ENCODE peak calls at places on chromosomes 4 and X, in four cellular contexts. One of them, this sample, is unnamed.

GRCh38 chr4:100083289-100083688 is 107.0 kb downstream of the DDIT4L start:
- DNase-seq in mammary epithelial cell: no peak
- DNase-seq in fibroblast of villous mesenchyme: no peak
- DNase-seq in cardiac muscle cell: no peak
- DNase-seq in this sample: no peak

GRCh38 chr4:42302348-42302747 is 94.9 kb upstream of the SHISA3 start:
- DNase-seq in mammary epithelial cell: no peak
- DNase-seq in fibroblast of villous mesenchyme: peak; percentile 8
- DNase-seq in cardiac muscle cell: peak; percentile 37
- DNase-seq in this sample: no peak

GRCh38 chr4:100489316-100489715 is 28.5 kb downstream of the EMCN start:
- DNase-seq in mammary epithelial cell: no peak
- DNase-seq in fibroblast of villous mesenchyme: no peak
- DNase-seq in cardiac muscle cell: no peak
- DNase-seq in this sample: no peak

GRCh38 chrX:7119927-7120577 is 27.5 kb upstream of the STS start:
- DNase-seq in mammary epithelial cell: no peak
- DNase-seq in fibroblast of villous mesenchyme: no peak
- DNase-seq in cardiac muscle cell: no peak
- DNase-seq in this sample: no peak

GRCh38 chr4:121192500-121192899 is 28.4 kb upstream of the TNIP3 start:
- DNase-seq in mammary epithelial cell: peak; percentile 35
- DNase-seq in fibroblast of villous mesenchyme: peak; percentile 53
- DNase-seq in cardiac muscle cell: peak; percentile 59
- DNase-seq in this sample: no peak

GRCh38 chr4:174713821-174714220 is 115.2 kb downstream of the GLRA3 start:
- DNase-seq in mammary epithelial cell: peak; percentile 6
- DNase-seq in fibroblast of villous mesenchyme: no peak
- DNase-seq in cardiac muscle cell: no peak
- DNase-seq in this sample: no peak

GRCh38 chr4:163930086-163930485 is 435.6 kb downstream of the TMA16 start:
- DNase-seq in mammary epithelial cell: no peak
- DNase-seq in fibroblast of villous mesenchyme: no peak
- DNase-seq in cardiac muscle cell: no peak
- DNase-seq in this sample: no peak

GRCh38 chrX:12989456-12989855 is 14.5 kb downstream of the TMSB4X start:
- DNase-seq in mammary epithelial cell: no peak
- DNase-seq in fibroblast of villous mesenchyme: peak; percentile 58
- DNase-seq in cardiac muscle cell: no peak
- DNase-seq in this sample: no peak

GRCh38 chr4:68360570-68360969 is 10.7 kb upstream of the YTHDC1 start:
- DNase-seq in mammary epithelial cell: no peak
- DNase-seq in fibroblast of villous mesenchyme: no peak
- DNase-seq in cardiac muscle cell: no peak
- DNase-seq in this sample: no peak

GRCh38 chr4:21697583-21697982 is 251.0 kb downstream of the KCNIP4 start:
- DNase-seq in mammary epithelial cell: peak; percentile 72
- DNase-seq in fibroblast of villous mesenchyme: no peak
- DNase-seq in cardiac muscle cell: peak; percentile 62
- DNase-seq in this sample: no peak

GRCh38 chr4:813900-814299 is 12.0 kb downstream of the CPLX1 start:
- DNase-seq in mammary epithelial cell: no peak
- DNase-seq in fibroblast of villous mesenchyme: no peak
- DNase-seq in cardiac muscle cell: no peak
- DNase-seq in this sample: no peak

GRCh38 chr4:14984452-14984851 is 17.8 kb upstream of the CPEB2 start:
- DNase-seq in mammary epithelial cell: no peak
- DNase-seq in fibroblast of villous mesenchyme: peak; percentile 5
- DNase-seq in cardiac muscle cell: no peak
- DNase-seq in this sample: no peak